ENCODE peak calls at places on chromosomes 16 and 17, in four cellular contexts. L, V, R and N are unnamed samples.

GRCh38 chr17:80512233-80512632 is 32.4 kb upstream of the RPTOR start:
- DNase-seq in L (no peak), V (no peak), R (no peak), N (no peak)

GRCh38 chr16:11262915-11263314 is 6.2 kb downstream of the TNP2 start:
- DNase-seq in L (no peak), V (no peak), R (no peak), N (no peak)

GRCh38 chr17:75872434-75873351 is 5.7 kb downstream of the TRIM47 start:
- DNase-seq in L (peak; percentile 81), V (no peak), R (peak; percentile 72), N (no peak)

GRCh38 chr16:57801098-57801855 is 1.0 kb downstream of the KIFC3 start:
- DNase-seq in L (no peak), V (no peak), R (no peak), N (no peak)

GRCh38 chr17:17180141-17180603 is 26.0 kb downstream of the PLD6 start:
- DNase-seq in L (peak; percentile 55), V (no peak), R (no peak), N (no peak)

GRCh38 chr17:10681866-10682446 is 15.4 kb downstream of the SCO1 start:
- DNase-seq in L (no peak), V (no peak), R (no peak), N (no peak)

GRCh38 chr17:65293584-65294183 is 156.5 kb downstream of the RGS9 start:
- DNase-seq in L (no peak), V (no peak), R (no peak), N (no peak)

GRCh38 chr16:89056592-89056991 is 37.1 kb upstream of the ACSF3 start:
- DNase-seq in L (no peak), V (no peak), R (no peak), N (no peak)

GRCh38 chr17:57121308-57122042 is 36.4 kb downstream of the AKAP1 start:
- DNase-seq in L (no peak), V (peak; percentile 81), R (no peak), N (no peak)
- TF ChIP-seq CTCF in L (peak; percentile 40), V (peak; percentile 90), R (peak; percentile 25), N (no peak)

GRCh38 chr17:79000396-79001189 is 9.0 kb downstream of the CANT1 start:
- DNase-seq in L (no peak), V (no peak), R (no peak), N (no peak)

GRCh38 chr17:79001190-79002020 is 8.2 kb downstream of the CANT1 start:
- DNase-seq in L (no peak), V (no peak), R (no peak), N (no peak)

GRCh38 chr17:79002796-79003593 is 6.6 kb downstream of the CANT1 start:
- DNase-seq in L (no peak), V (no peak), R (no peak), N (no peak)

GRCh38 chr17:79003661-79004411 is 5.7 kb downstream of the CANT1 start:
- DNase-seq in L (no peak), V (no peak), R (no peak), N (no peak)

DNA sequence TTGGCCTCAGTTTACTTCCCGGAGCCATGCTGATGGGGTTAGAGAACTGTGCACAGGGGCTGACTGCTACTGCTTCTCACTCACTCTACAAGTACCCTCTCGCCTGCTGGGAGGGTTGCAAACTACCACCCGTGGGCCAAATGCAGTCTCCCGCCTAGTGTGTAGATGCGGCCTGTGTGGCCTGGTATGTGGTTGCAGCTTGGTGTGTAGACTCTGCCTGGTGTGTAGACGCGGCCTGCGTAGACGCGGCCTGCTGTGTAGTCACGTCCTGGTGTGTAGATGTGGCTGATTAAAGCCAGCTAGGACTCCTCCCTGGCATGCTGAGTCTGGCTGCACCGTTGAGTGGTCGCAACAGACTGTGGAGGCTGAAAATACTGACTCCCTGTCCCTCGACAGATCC is 7.3 kb downstream of the CANT1 start:
- DNase-seq in L (no peak), V (no peak), R (no peak), N (no peak)
- TF ChIP-seq CTCF in L (no peak), V (no peak), R (no peak), N (no peak)

GRCh38 chr16:1950559-1950958 is 3.9 kb downstream of the RPL3L start:
- DNase-seq in L (peak; percentile 61), V (no peak), R (no peak), N (no peak)

GRCh38 chr16:1947369-1947670 is 4.3 kb upstream of the MSRB1 start:
- DNase-seq in L (no peak), V (no peak), R (no peak), N (no peak)

GRCh38 chr16:1946495-1947368 is 3.7 kb upstream of the MSRB1 start:
- DNase-seq in L (no peak), V (no peak), R (no peak), N (no peak)

GRCh38 chr16:1949507-1949906 is 5.0 kb downstream of the RPL3L start:
- DNase-seq in L (no peak), V (no peak), R (no peak), N (no peak)

DNA sequence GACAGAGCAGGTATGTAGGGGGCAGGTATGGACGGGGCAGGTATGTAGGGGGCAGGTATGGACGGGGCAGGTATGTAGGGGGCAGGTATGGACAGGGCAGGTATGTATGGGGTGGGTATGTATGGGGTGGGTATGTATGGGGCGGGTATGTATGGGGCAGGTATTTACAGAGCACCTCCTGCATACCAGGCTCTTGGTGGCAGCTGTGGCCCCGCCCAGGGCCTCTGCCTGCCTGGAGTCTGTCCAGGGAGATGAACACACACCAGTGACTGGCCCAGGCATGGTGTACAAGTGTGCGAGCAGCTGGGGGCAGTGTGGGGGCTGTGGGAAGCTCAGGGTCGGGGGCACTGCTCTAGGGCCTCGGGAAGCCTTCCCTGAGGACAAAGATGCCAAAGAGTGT is 4.4 kb downstream of the RPL3L start:
- DNase-seq in L (no peak), V (no peak), R (no peak), N (no peak)
- TF ChIP-seq CTCF in L (no peak), V (no peak), R (no peak), N (no peak)

GRCh38 chr17:42566873-42567573 is at the start of gene MLX:
- DNase-seq in L (peak; percentile 97), V (peak; percentile 96), R (peak; percentile 98), N (peak; percentile 100)
- TF ChIP-seq CTCF in L (no peak), V (no peak), R (no peak), N (no peak)